ENCODE peak calls at places on chromosomes 2 and 18, in nine cellular contexts. D is NCI-H1105; O is cardiac fibroblast; Z is HCEC 1CT; R is psoas muscle; Q is activated CD4-positive, alpha-beta T cell treated with anti-CD3 and anti-CD28 coated beads, Interleukin-2, amount 50 U/mL, for 4 hours; W is G401; J is tibial artery; Y is AG08395. G is an unnamed sample.

GRCh38 chr2:19033240-19033639 is 325.2 kb downstream of the OSR1 start:
- DNase-seq in D (no peak), W (peak), Z (no peak), Q (no peak), R (no peak), Y (no peak), J (peak), O (no peak), G (no peak)

GRCh38 chr18:36633961-36634412 is 194.8 kb downstream of the TPGS2 start:
- DNase-seq in Q (no peak), Z (no peak), Y (no peak), R (no peak), J (no peak), O (no peak), W (no peak), D (peak), G (no peak)

GRCh38 chr2:148643421-148643820 is 1.1 kb upstream of the EPC2 start:
- DNase-seq in O (no peak), W (no peak), R (no peak), Q (no peak), Z (no peak), J (no peak), D (no peak), Y (no peak), G (no peak)

GRCh38 chr18:59238385-59238784 is 18.4 kb downstream of the GRP start:
- DNase-seq in D (peak), Z (no peak), J (no peak), W (no peak), O (no peak), R (no peak), Q (no peak), Y (no peak), G (no peak)

GRCh38 chr18:26440644-26441043 is 107.7 kb downstream of the KCTD1 start:
- DNase-seq in Q (no peak), Z (no peak), R (no peak), O (peak), Y (no peak), D (no peak), J (no peak), W (no peak), G (no peak)

GRCh38 chr2:12284487-12284886 is 432.2 kb upstream of the TRIB2 start:
- DNase-seq in W (no peak), D (no peak), R (no peak), Y (no peak), Q (no peak), Z (peak), O (peak), J (no peak), G (no peak)

GRCh38 chr2:169001116-169001815 is 29.9 kb downstream of the ABCB11 start:
- DNase-seq in J (no peak), Z (peak), R (no peak), D (no peak), O (peak), Y (no peak), W (no peak), Q (no peak), G (no peak)

GRCh38 chr2:168804214-168804613 is 1.8 kb downstream of the NOSTRIN start:
- DNase-seq in O (no peak), R (no peak), Y (no peak), J (no peak), D (no peak), W (no peak), Q (no peak), Z (no peak), G (no peak)

GRCh38 chr2:21453728-21454127 is 330.0 kb downstream of the TDRD15 start:
- DNase-seq in O (no peak), Y (no peak), Z (no peak), D (no peak), Q (no peak), J (no peak), R (no peak), W (no peak), G (no peak)

GRCh38 chr2:39550701-39551285 is 113.7 kb upstream of the MAP4K3 start:
- DNase-seq in O (peak), R (no peak), D (no peak), Q (no peak), W (no peak), Y (no peak), Z (peak), J (no peak), G (no peak)

GRCh38 chr2:186503827-186504606 is 18.0 kb downstream of the ZC3H15 start:
- DNase-seq in W (peak), J (no peak), O (peak), D (peak), Z (peak), Q (no peak), R (no peak), Y (peak), G (no peak)

GRCh38 chr2:108614659-108615058 is 80.4 kb downstream of the LIMS1 start:
- DNase-seq in R (no peak), Y (no peak), D (no peak), O (no peak), Q (no peak), J (no peak), W (no peak), Z (no peak), G (no peak)

GRCh38 chr2:177984739-177985138 is 87.8 kb downstream of the PDE11A start:
- DNase-seq in J (no peak), Z (no peak), R (no peak), D (peak), O (no peak), W (no peak), Y (no peak), Q (no peak), G (no peak)

GRCh38 chr2:20803287-20803686 is 19.6 kb downstream of the LDAH start:
- DNase-seq in O (no peak), Z (no peak), Y (no peak), Q (no peak), W (no peak), D (no peak), J (no peak), R (no peak), G (no peak)

GRCh38 chr2:173034143-173034542 is 41.5 kb upstream of the MAP3K20 start:
- DNase-seq in Q (no peak), O (no peak), J (no peak), D (no peak), Z (no peak), W (no peak), R (no peak), Y (no peak), G (no peak)

GRCh38 chr2:236866542-236867340 is 218.9 kb upstream of the COPS8 start:
- DNase-seq in Z (no peak), Y (no peak), J (peak), R (no peak), O (no peak), W (no peak), Q (no peak), D (no peak), G (no peak)

GRCh38 chr2:17470855-17471641 is 47.2 kb downstream of the RAD51AP2 start:
- DNase-seq in Z (peak), J (no peak), W (no peak), Q (no peak), D (peak), O (peak), Y (no peak), R (no peak), G (no peak)

GRCh38 chr18:75538727-75539126 is 111.2 kb upstream of the SMIM21 start:
- DNase-seq in Y (peak), W (no peak), D (no peak), Z (no peak), R (no peak), J (no peak), O (peak), Q (no peak), G (no peak)

GRCh38 chr2:12619975-12620374 is 96.8 kb upstream of the TRIB2 start:
- DNase-seq in Y (peak), D (no peak), W (no peak), O (peak), R (peak), Z (peak), J (peak), Q (no peak), G (no peak)

GRCh38 chr18:36769172-36769571 is 59.6 kb downstream of the TPGS2 start:
- DNase-seq in W (no peak), Z (peak), Y (no peak), R (no peak), D (no peak), O (no peak), J (no peak), Q (no peak), G (no peak)

GRCh38 chr18:27750014-27750413 is 426.9 kb downstream of the CDH2 start:
- DNase-seq in O (peak), Z (peak), Y (no peak), W (peak), Q (no peak), D (no peak), J (no peak), R (no peak), G (no peak)

GRCh38 chr2:148273158-148273691 is 252.3 kb downstream of the MBD5 start:
- DNase-seq in Q (no peak), D (no peak), W (no peak), Y (no peak), Z (peak), R (no peak), J (no peak), O (no peak), G (no peak)

GRCh38 chr2:74835831-74836674 is 2.1 kb downstream of the HK2 start:
- DNase-seq in R (no peak), D (peak), W (peak), Q (no peak), Y (peak), Z (peak), J (no peak), O (peak), G (no peak)

GRCh38 chr18:70294471-70295191 is 5.8 kb downstream of the SOCS6 start:
- DNase-seq in Y (no peak), Q (no peak), W (no peak), O (no peak), D (no peak), Z (no peak), J (no peak), R (no peak), G (no peak)

GRCh38 chr2:109560265-109560664 is 53.5 kb downstream of the SEPTIN10 start:
- DNase-seq in R (no peak), Y (peak), Z (no peak), Q (no peak), O (peak), W (no peak), D (no peak), J (no peak), G (no peak)

GRCh38 chr2:157866202-157866601 is 9.9 kb downstream of the ACVR1 start:
- DNase-seq in O (peak), D (no peak), J (no peak), Q (no peak), R (no peak), Y (peak), Z (no peak), W (no peak), G (no peak)

GRCh38 chr2:230723363-230723762 is 10.7 kb downstream of the CAB39 start:
- DNase-seq in J (no peak), Q (peak), O (no peak), R (no peak), W (no peak), Y (no peak), D (no peak), Z (peak), G (peak)

GRCh38 chr2:68391099-68391498 is 26.0 kb downstream of the PLEK start:
- DNase-seq in Q (no peak), D (no peak), R (no peak), Y (no peak), O (no peak), J (no peak), W (no peak), Z (no peak), G (no peak)

GRCh38 chr2:172052000-172052983 is 33.0 kb upstream of the DLX1 start:
- DNase-seq in R (no peak), Z (no peak), D (peak), J (no peak), O (peak), W (peak), Q (no peak), Y (no peak), G (no peak)

GRCh38 chr2:3071645-3072044 is 306.0 kb downstream of the EIPR1 start:
- DNase-seq in W (no peak), Y (no peak), O (no peak), Q (no peak), Z (no peak), J (no peak), R (no peak), D (no peak), G (no peak)

GRCh38 chr2:47119001-47119400 is 36.1 kb downstream of the STPG4 start:
- DNase-seq in O (peak), Y (peak), Q (no peak), Z (peak), J (no peak), W (no peak), R (no peak), D (no peak), G (no peak)

GRCh38 chr18:55031164-55031563 is 71.9 kb upstream of the CCDC68 start:
- DNase-seq in W (no peak), Y (no peak), D (no peak), J (no peak), R (no peak), Z (no peak), Q (no peak), O (no peak), G (no peak)

G was measured in stimulated activated CD4-positive, alpha-beta T cell treated with anti-CD3 and anti-CD28 coated beads, Interleukin-2, amount 100 ng/mL, for 4 hours.